ENCODE peak calls at places on chromosomes 7 and 10, in six cellular contexts. One of them, this sample, is unnamed. For H3K36me3, the result is how much of the 10 kb centered on the place peaks cover.

GRCh38 chr10:127991543-127992255 is 84.8 kb downstream of the PTPRE start:
- DNase-seq in heart right ventricle: no peak
- DNase-seq in endothelial cell of umbilical vein: no peak
- DNase-seq in aorta: no peak
- DNase-seq in GM23248: peak
- DNase-seq in cardiac muscle cell: no peak
- DNase-seq in this sample: no peak

GRCh38 chr7:139189357-139189756 is 41.7 kb upstream of the UBN2 start:
- DNase-seq in cardiac muscle cell: no peak
- DNase-seq in endothelial cell of umbilical vein: no peak
- DNase-seq in aorta: no peak
- DNase-seq in GM23248: no peak
- DNase-seq in heart right ventricle: no peak
- DNase-seq in this sample: no peak

GRCh38 chr7:88254721-88255120 is 34.9 kb upstream of the SRI start:
- DNase-seq in heart right ventricle: no peak
- DNase-seq in endothelial cell of umbilical vein: no peak
- DNase-seq in GM23248: peak
- DNase-seq in cardiac muscle cell: no peak
- DNase-seq in aorta: no peak
- DNase-seq in this sample: no peak

GRCh38 chr7:70782729-70783290 is 349.1 kb upstream of the GALNT17 start:
- DNase-seq in GM23248: no peak
- DNase-seq in heart right ventricle: no peak
- DNase-seq in cardiac muscle cell: no peak
- DNase-seq in aorta: no peak
- DNase-seq in endothelial cell of umbilical vein: no peak
- DNase-seq in this sample: no peak

GRCh38 chr10:16732376-16732775 is 84.8 kb downstream of the RSU1 start:
- DNase-seq in GM23248: peak
- DNase-seq in endothelial cell of umbilical vein: no peak
- DNase-seq in aorta: no peak
- DNase-seq in heart right ventricle: no peak
- DNase-seq in cardiac muscle cell: no peak
- DNase-seq in this sample: no peak

GRCh38 chr7:143375298-143376034 is 5.7 kb upstream of the ZYX start:
- DNase-seq in endothelial cell of umbilical vein: no peak
- DNase-seq in aorta: no peak
- DNase-seq in cardiac muscle cell: peak
- DNase-seq in GM23248: peak
- DNase-seq in heart right ventricle: no peak
- DNase-seq in this sample: no peak

GRCh38 chr10:120266037-120266436 is 191.0 kb upstream of the PLPP4 start:
- DNase-seq in endothelial cell of umbilical vein: no peak
- DNase-seq in cardiac muscle cell: no peak
- DNase-seq in aorta: no peak
- DNase-seq in GM23248: no peak
- DNase-seq in heart right ventricle: no peak
- DNase-seq in this sample: no peak

GRCh38 chr10:103507235-103508191 is 14.0 kb downstream of the NEURL1 start:
- DNase-seq in heart right ventricle: no peak
- DNase-seq in endothelial cell of umbilical vein: no peak
- DNase-seq in cardiac muscle cell: no peak
- DNase-seq in aorta: no peak
- DNase-seq in GM23248: no peak
- DNase-seq in this sample: no peak

GRCh38 chr7:121083138-121083789 is 94.8 kb downstream of the CPED1 start:
- DNase-seq in GM23248: peak
- DNase-seq in endothelial cell of umbilical vein: peak
- DNase-seq in aorta: no peak
- DNase-seq in cardiac muscle cell: peak
- DNase-seq in heart right ventricle: no peak
- DNase-seq in this sample: peak

GRCh38 chr10:114064151-114065045 is 20.7 kb downstream of the ADRB1 start:
- DNase-seq in cardiac muscle cell: no peak
- DNase-seq in GM23248: no peak
- DNase-seq in aorta: no peak
- DNase-seq in heart right ventricle: peak
- DNase-seq in endothelial cell of umbilical vein: no peak
- DNase-seq in this sample: no peak

GRCh38 chr7:29431686-29432085 is 131.9 kb upstream of the PRR15 start:
- DNase-seq in GM23248: no peak
- DNase-seq in heart right ventricle: no peak
- DNase-seq in aorta: no peak
- DNase-seq in endothelial cell of umbilical vein: no peak
- DNase-seq in cardiac muscle cell: no peak
- DNase-seq in this sample: no peak

GRCh38 chr7:31083205-31083801 is 31.2 kb downstream of the ADCYAP1R1 start:
- DNase-seq in endothelial cell of umbilical vein: no peak
- DNase-seq in GM23248: no peak
- DNase-seq in aorta: no peak
- DNase-seq in cardiac muscle cell: no peak
- DNase-seq in heart right ventricle: no peak
- DNase-seq in this sample: no peak

GRCh38 chr10:43140414-43140813 is 2.2 kb downstream of the CSGALNACT2 start:
- DNase-seq in cardiac muscle cell: peak
- DNase-seq in aorta: no peak
- DNase-seq in heart right ventricle: no peak
- DNase-seq in GM23248: peak
- DNase-seq in endothelial cell of umbilical vein: peak
- DNase-seq in this sample: no peak

GRCh38 chr10:35335133-35335532 is 1.2 kb upstream of the CCNY start:
- DNase-seq in heart right ventricle: no peak
- DNase-seq in cardiac muscle cell: no peak
- DNase-seq in endothelial cell of umbilical vein: no peak
- DNase-seq in GM23248: peak
- DNase-seq in aorta: no peak
- DNase-seq in this sample: no peak

GRCh38 chr7:141742229-141742628 is 4.1 kb downstream of the SSBP1 start:
- DNase-seq in GM23248: no peak
- DNase-seq in cardiac muscle cell: peak
- DNase-seq in heart right ventricle: no peak
- DNase-seq in endothelial cell of umbilical vein: no peak
- DNase-seq in aorta: no peak
- DNase-seq in this sample: no peak

GRCh38 chr10:23826399-23826798 is 382.5 kb upstream of the KIAA1217 start:
- DNase-seq in heart right ventricle: peak
- DNase-seq in GM23248: peak
- DNase-seq in aorta: no peak
- DNase-seq in cardiac muscle cell: peak
- DNase-seq in endothelial cell of umbilical vein: no peak
- DNase-seq in this sample: no peak

GRCh38 chr10:6778992-6779701 is 199.1 kb upstream of the PRKCQ start:
- DNase-seq in heart right ventricle: peak
- DNase-seq in cardiac muscle cell: peak
- DNase-seq in aorta: no peak
- DNase-seq in GM23248: peak
- DNase-seq in endothelial cell of umbilical vein: peak
- DNase-seq in this sample: peak

GRCh38 chr10:70678250-70678635 is 5.9 kb downstream of the ADAMTS14 start:
- DNase-seq in endothelial cell of umbilical vein: no peak
- DNase-seq in heart right ventricle: no peak
- DNase-seq in GM23248: no peak
- DNase-seq in cardiac muscle cell: no peak
- DNase-seq in aorta: no peak
- DNase-seq in this sample: no peak

GRCh38 chr10:129758591-129759021 is 205.5 kb downstream of the EBF3 start:
- DNase-seq in aorta: no peak
- DNase-seq in heart right ventricle: no peak
- DNase-seq in cardiac muscle cell: no peak
- DNase-seq in GM23248: no peak
- DNase-seq in endothelial cell of umbilical vein: no peak
- DNase-seq in this sample: peak
- H3K27ac ChIP-seq in aorta: no peak
- H3K27ac ChIP-seq in heart right ventricle: no peak
- H3K27ac ChIP-seq in cardiac muscle cell: no peak
- H3K27ac ChIP-seq in GM23248: no peak
- H3K27ac ChIP-seq in endothelial cell of umbilical vein: no peak
- H3K27ac ChIP-seq in this sample: no peak

GRCh38 chr10:87505366-87506113 is 847 bp downstream of the MINPP1 start:
- DNase-seq in heart right ventricle: peak
- DNase-seq in aorta: peak
- DNase-seq in GM23248: peak
- DNase-seq in endothelial cell of umbilical vein: peak
- DNase-seq in cardiac muscle cell: peak
- DNase-seq in this sample: peak

GRCh38 chr10:87506988-87507387 is 2.3 kb downstream of the MINPP1 start:
- DNase-seq in endothelial cell of umbilical vein: no peak
- DNase-seq in cardiac muscle cell: no peak
- DNase-seq in GM23248: no peak
- DNase-seq in heart right ventricle: no peak
- DNase-seq in aorta: no peak
- DNase-seq in this sample: no peak

GRCh38 chr10:87511526-87511925 is 6.8 kb downstream of the MINPP1 start:
- DNase-seq in endothelial cell of umbilical vein: no peak
- DNase-seq in cardiac muscle cell: no peak
- DNase-seq in GM23248: no peak
- DNase-seq in heart right ventricle: no peak
- DNase-seq in aorta: no peak
- DNase-seq in this sample: no peak

GRCh38 chr10:87507879-87508278 is 3.2 kb downstream of the MINPP1 start:
- DNase-seq in endothelial cell of umbilical vein: no peak
- DNase-seq in cardiac muscle cell: no peak
- DNase-seq in GM23248: no peak
- DNase-seq in heart right ventricle: no peak
- DNase-seq in aorta: no peak
- DNase-seq in this sample: no peak

GRCh38 chr10:87510025-87510424 is 5.3 kb downstream of the MINPP1 start:
- DNase-seq in cardiac muscle cell: no peak
- DNase-seq in aorta: no peak
- DNase-seq in endothelial cell of umbilical vein: no peak
- DNase-seq in GM23248: no peak
- DNase-seq in heart right ventricle: no peak
- DNase-seq in this sample: no peak
- H3K36me3 ChIP-seq in cardiac muscle cell: under half
- H3K36me3 ChIP-seq in aorta: under half
- H3K36me3 ChIP-seq in endothelial cell of umbilical vein: under half
- H3K36me3 ChIP-seq in GM23248: under half
- H3K36me3 ChIP-seq in heart right ventricle: under half
- H3K36me3 ChIP-seq in this sample: half or more

DNA sequence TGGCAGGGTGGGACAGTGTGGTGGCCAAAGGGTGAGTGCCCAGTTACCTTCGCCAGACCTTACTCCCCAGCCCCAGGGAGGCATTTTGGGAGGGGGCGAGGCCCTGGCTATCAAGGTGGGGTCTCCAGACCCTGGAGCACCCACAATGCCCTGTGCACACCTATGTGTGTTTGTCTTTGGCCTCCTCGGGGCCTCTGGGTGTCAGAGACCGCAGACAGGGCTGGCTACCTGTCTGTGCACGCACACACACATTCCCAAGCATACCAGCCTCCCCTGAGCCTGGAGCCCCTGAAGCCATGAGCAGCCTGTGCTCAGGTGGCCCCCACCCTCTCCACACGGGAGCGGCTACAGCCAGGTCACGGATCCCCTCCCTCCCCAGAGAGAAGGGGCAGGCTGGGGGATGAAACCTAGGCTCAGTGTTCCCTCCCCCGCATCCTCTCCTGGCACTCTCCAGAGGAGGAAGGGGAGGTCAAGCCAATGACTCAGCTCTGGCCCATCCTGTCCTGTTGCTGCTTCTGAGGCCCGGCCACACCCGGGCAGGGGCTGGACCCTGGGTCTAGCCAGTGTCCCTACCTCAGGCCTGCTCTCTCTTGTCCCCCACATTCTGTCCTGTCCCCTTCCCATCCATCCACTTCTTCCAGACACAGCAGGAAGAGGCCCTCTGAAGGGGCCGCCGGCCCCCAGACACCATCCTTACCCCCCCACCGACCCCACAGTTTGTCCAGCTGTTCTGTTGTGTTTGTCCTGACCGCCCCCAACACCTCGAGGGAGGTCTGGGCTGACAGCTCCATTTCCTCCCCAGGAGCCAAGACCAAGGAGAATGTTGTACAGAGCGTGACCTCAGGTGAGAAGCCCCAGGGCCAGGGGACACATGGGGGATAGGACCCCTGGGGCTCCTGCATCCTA is 685 bp downstream of the SNCG start:
- DNase-seq in endothelial cell of umbilical vein: peak
- DNase-seq in cardiac muscle cell: peak
- DNase-seq in GM23248: peak
- DNase-seq in aorta: peak
- DNase-seq in heart right ventricle: peak
- DNase-seq in this sample: peak
- H3K4me3 ChIP-seq in endothelial cell of umbilical vein: peak
- H3K4me3 ChIP-seq in cardiac muscle cell: no peak
- H3K4me3 ChIP-seq in GM23248: no peak
- H3K4me3 ChIP-seq in aorta: no peak
- H3K4me3 ChIP-seq in heart right ventricle: peak
- H3K4me3 ChIP-seq in this sample: no peak

GRCh38 chr10:132450466-132450824 is 53.4 kb downstream of the PWWP2B start:
- DNase-seq in heart right ventricle: no peak
- DNase-seq in endothelial cell of umbilical vein: no peak
- DNase-seq in GM23248: no peak
- DNase-seq in cardiac muscle cell: no peak
- DNase-seq in aorta: peak
- DNase-seq in this sample: no peak

GRCh38 chr10:132448248-132448731 is 51.3 kb downstream of the PWWP2B start:
- DNase-seq in GM23248: peak
- DNase-seq in endothelial cell of umbilical vein: no peak
- DNase-seq in cardiac muscle cell: peak
- DNase-seq in aorta: peak
- DNase-seq in heart right ventricle: no peak
- DNase-seq in this sample: no peak

GRCh38 chr10:132447446-132448247 is 50.6 kb downstream of the PWWP2B start:
- DNase-seq in heart right ventricle: no peak
- DNase-seq in GM23248: no peak
- DNase-seq in aorta: no peak
- DNase-seq in endothelial cell of umbilical vein: no peak
- DNase-seq in cardiac muscle cell: peak
- DNase-seq in this sample: no peak

GRCh38 chr10:132449826-132450211 is 52.8 kb downstream of the PWWP2B start:
- DNase-seq in heart right ventricle: no peak
- DNase-seq in GM23248: no peak
- DNase-seq in endothelial cell of umbilical vein: no peak
- DNase-seq in aorta: peak
- DNase-seq in cardiac muscle cell: no peak
- DNase-seq in this sample: no peak

DNA sequence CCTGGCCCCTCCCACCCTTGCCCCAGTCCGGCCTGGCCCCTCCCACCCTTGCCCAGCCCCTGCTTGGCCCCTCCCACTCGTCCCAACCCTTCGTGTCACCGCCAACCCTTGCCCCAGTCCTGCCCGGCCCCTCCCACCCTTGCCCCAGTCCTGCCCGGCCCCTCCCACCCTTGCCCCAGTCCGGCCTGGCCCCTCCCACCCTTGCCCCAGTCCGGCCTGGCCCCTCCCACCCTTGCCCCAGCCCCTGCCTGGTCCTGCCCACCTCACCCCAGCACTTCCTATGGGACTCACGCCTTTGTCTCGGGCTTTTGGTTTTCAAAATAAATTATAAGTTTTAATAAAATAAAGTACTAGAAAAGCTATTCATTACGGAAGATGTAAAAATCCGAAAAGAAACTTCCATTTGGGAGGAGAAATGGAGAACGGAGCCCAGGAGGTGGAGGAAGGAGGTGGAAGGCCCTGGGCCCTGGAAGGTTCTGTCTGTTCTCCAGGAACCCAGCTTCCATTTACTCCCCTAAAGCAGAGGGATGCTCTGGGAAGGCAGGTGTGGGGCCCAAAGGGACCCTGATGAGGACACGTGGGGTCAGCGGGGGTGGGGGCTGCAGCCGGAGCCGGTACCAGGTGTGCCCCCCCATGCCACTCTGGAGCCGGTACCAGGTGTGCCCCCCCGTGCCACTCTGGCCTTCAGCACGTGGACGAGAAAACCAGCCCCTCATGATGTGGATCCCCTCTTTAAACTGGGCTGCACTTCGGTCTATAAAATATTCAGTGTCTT is 52.2 kb downstream of the PWWP2B start:
- DNase-seq in cardiac muscle cell: no peak
- DNase-seq in heart right ventricle: no peak
- DNase-seq in endothelial cell of umbilical vein: no peak
- DNase-seq in GM23248: no peak
- DNase-seq in aorta: peak
- DNase-seq in this sample: no peak
- H3K27ac ChIP-seq in cardiac muscle cell: no peak
- H3K27ac ChIP-seq in heart right ventricle: no peak
- H3K27ac ChIP-seq in endothelial cell of umbilical vein: no peak
- H3K27ac ChIP-seq in GM23248: no peak
- H3K27ac ChIP-seq in aorta: no peak
- H3K27ac ChIP-seq in this sample: no peak